ENCODE peak calls at places on chromosomes 16 and 17, in four cellular contexts. X is mucosa of descending colon, H is skeletal muscle cell, R is cardiac muscle cell. I is an unnamed sample.
A peak's percentile ranks its signal among the peaks of the same experiment; 100 is the strongest.

GRCh38 chr16:81530296-81530721 is 85.7 kb downstream of the CMIP start:
- DNase-seq in X (no peak), H (no peak), R (no peak), I (no peak)

GRCh38 chr17:74433421-74434121 is 1.7 kb downstream of the GPRC5C start:
- DNase-seq in R (peak; percentile 54), H (no peak), X (peak; percentile 50), I (no peak)

GRCh38 chr17:19508327-19508867 is 25.3 kb upstream of the SLC47A1 start:
- DNase-seq in R (no peak), X (peak; percentile 70), H (no peak), I (peak; percentile 74)

GRCh38 chr17:5042152-5043022 is 7.2 kb upstream of the SLC52A1 start:
- DNase-seq in R (no peak), X (no peak), H (no peak), I (no peak)

GRCh38 chr16:16045879-16046278 is 96.5 kb downstream of the ABCC1 start:
- DNase-seq in H (no peak), X (no peak), R (peak; percentile 45), I (peak; percentile 49)

GRCh38 chr17:1783834-1784611 is 22.2 kb downstream of the SERPINF1 start:
- DNase-seq in R (peak; percentile 57), X (no peak), H (peak; percentile 78), I (peak; percentile 88)

GRCh38 chr17:21019976-21020575 is 22.7 kb downstream of the USP22 start:
- DNase-seq in H (no peak), X (peak; percentile 55), R (no peak), I (peak; percentile 83)

GRCh38 chr17:4706121-4706520 is 2.2 kb upstream of the PELP1 start:
- DNase-seq in X (no peak), H (peak; percentile 23), R (no peak), I (no peak)

GRCh38 chr16:53434436-53435065 is at the start of gene RBL2:
- DNase-seq in H (peak; percentile 43), R (peak; percentile 86), X (peak; percentile 92), I (peak; percentile 88)

GRCh38 chr16:57134982-57135381 is 42.6 kb downstream of the CPNE2 start:
- DNase-seq in R (no peak), X (peak; percentile 80), H (no peak), I (no peak)

GRCh38 chr17:29326414-29326813 is 32.5 kb upstream of the NUFIP2 start:
- DNase-seq in R (no peak), H (no peak), X (no peak), I (no peak)

GRCh38 chr17:70906808-70907207 is 737.5 kb downstream of the KCNJ2 start:
- DNase-seq in X (no peak), R (peak; percentile 58), H (peak; percentile 36), I (no peak)

GRCh38 chr17:69913241-69914015 is 161.6 kb upstream of the KCNJ16 start:
- DNase-seq in H (peak; percentile 12), R (no peak), X (no peak), I (no peak)

GRCh38 chr17:29615492-29616299 is 7.0 kb downstream of the CORO6 start:
- DNase-seq in R (peak; percentile 89), X (peak; percentile 93), H (peak; percentile 41), I (peak; percentile 97)

GRCh38 chr16:56547949-56548567 is 16.8 kb upstream of the MT4 start:
- DNase-seq in R (no peak), H (no peak), X (no peak), I (no peak)

GRCh38 chr17:4520881-4521600 is 22.4 kb downstream of the SPNS2 start:
- DNase-seq in R (no peak), X (no peak), H (no peak), I (no peak)

GRCh38 chr16:11350531-11351335 is 5.5 kb downstream of the RMI2 start:
- DNase-seq in R (no peak), H (no peak), X (no peak), I (no peak)

GRCh38 chr16:2032285-2033056 is 5.8 kb downstream of the NHERF2 start:
- DNase-seq in H (no peak), R (no peak), X (no peak), I (no peak)

GRCh38 chr16:57730771-57731730 is 4.5 kb upstream of the KATNB1 start:
- DNase-seq in H (no peak), X (no peak), R (no peak), I (no peak)

GRCh38 chr17:45131616-45132301 is 556 bp downstream of the PLCD3 start:
- DNase-seq in X (peak; percentile 81), H (no peak), R (peak; percentile 73), I (peak; percentile 83)

GRCh38 chr17:2901582-2901981 is 105.3 kb downstream of the RAP1GAP2 start:
- DNase-seq in H (no peak), X (no peak), R (no peak), I (peak; percentile 63)

GRCh38 chr17:12047977-12048376 is 27.3 kb downstream of the MAP2K4 start:
- DNase-seq in H (no peak), X (no peak), R (no peak), I (no peak)

GRCh38 chr17:8038954-8039610 is at the start of gene ALOX15B:
- DNase-seq in R (no peak), X (peak; percentile 82), H (no peak), I (no peak)

GRCh38 chr16:66422366-66422765 is 4.7 kb upstream of the BEAN1 start:
- DNase-seq in X (no peak), R (no peak), H (no peak), I (no peak)

GRCh38 chr17:10139560-10139959 is 58.8 kb downstream of the GAS7 start:
- DNase-seq in H (no peak), X (no peak), R (no peak), I (no peak)

GRCh38 chr17:35841505-35841904 is 27.2 kb downstream of the HEATR9 start:
- DNase-seq in R (no peak), H (no peak), X (no peak), I (no peak)

GRCh38 chr16:683396-684066 is 603 bp downstream of the JMJD8 start:
- DNase-seq in X (no peak), R (no peak), H (no peak), I (no peak)

GRCh38 chr17:4900231-4901107 is 1.1 kb downstream of the C17orf107 start:
- DNase-seq in H (no peak), R (no peak), X (peak; percentile 67), I (peak; percentile 68)

GRCh38 chr17:7848131-7848579 is 6.7 kb upstream of the TMEM88 start:
- DNase-seq in R (no peak), H (no peak), X (peak; percentile 31), I (no peak)

GRCh38 chr17:72376486-72377345 is 255.9 kb downstream of the SOX9 start:
- DNase-seq in R (no peak), H (no peak), X (no peak), I (no peak)

GRCh38 chr17:12342161-12342560 is 321.5 kb downstream of the MAP2K4 start:
- DNase-seq in R (no peak), H (no peak), X (no peak), I (no peak)

GRCh38 chr17:58339775-58340622 is 11.4 kb upstream of the TSPOAP1 start:
- DNase-seq in X (no peak), R (no peak), H (no peak), I (no peak)
- H3K4me3 ChIP-seq in X (no peak overlapping the region), R (no peak overlapping the region), H (no peak overlapping the region), I (no peak overlapping the region)

GRCh38 chr17:39224778-39225307 is 902 bp downstream of the STAC2 start:
- DNase-seq in H (no peak), X (no peak), R (no peak), I (no peak)
- H3K4me3 ChIP-seq in H (peak overlapping the region; percentile 43), X (no peak overlapping the region), R (peak overlapping the region; percentile 40), I (peak overlapping the region; percentile 58)

DNA sequence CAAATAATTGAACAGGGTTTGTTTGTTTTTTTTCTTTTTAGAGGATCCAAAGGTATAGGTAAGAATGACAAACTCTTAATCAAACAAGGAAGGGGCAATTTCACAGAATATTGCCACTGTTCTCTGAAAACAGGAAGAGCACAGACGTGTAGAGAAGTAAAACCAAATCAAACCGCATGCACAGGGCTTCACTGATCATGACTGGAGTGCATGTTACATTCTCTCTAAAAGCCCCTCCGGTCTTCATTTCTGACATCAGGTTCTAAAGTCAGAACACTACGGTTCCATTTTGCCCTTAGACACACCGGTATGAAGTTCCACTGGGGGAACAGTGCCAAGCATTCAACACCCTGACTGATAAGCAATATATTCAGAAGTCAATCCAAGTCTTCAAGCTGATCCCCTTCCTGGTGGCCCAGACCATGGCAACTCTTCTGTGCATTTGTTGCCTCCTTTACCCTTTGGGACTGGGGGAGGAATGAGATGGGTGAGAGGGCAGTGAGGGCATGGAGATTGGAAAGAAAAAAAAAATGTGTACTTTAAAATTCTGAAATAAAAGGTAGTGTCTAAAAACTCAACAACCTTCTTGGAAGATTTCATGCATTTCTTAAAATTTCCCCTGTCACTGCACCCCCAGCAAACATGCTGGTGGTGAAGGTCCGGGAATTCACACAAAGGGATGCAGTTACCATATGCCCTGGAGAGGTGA is 1.4 kb downstream of the MMD start:
- DNase-seq in X (no peak), H (no peak), R (no peak), I (no peak)
- H3K4me3 ChIP-seq in X (no peak overlapping the region), H (peak overlapping the region; percentile 97), R (peak overlapping the region; percentile 85), I (peak overlapping the region; percentile 83)

DNA sequence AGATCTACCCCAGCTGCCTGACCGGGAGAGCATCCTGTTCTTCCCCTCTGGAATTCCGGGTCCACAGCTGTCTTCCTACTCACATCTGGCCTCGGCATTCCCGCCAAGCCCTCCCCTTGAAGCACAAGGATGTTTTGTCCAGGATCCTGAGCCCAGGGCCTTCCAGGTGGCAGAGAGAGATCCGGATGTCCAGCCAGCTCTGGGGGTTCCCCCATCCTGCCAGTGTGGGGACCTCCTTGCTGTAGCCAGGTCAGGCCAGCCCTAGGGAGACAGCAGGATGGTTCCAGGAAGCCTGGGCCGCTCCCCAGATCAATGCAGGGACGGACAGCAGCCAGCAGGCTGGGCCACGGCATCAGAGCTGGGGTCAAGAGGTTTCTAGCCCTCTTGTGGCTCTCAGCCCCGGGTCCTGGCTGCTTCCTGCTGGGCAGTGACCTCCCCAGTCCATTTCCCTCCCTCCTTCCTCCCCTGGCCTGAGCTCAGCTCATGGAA is 55.3 kb downstream of the SOCS3 start:
- DNase-seq in R (no peak), X (no peak), H (no peak), I (no peak)
- H3K4me3 ChIP-seq in R (no peak overlapping the region), X (no peak overlapping the region), H (no peak overlapping the region), I (no peak overlapping the region)

I was measured in right cardiac atrium.